ENCODE peak calls at places on chromosomes 4 and X, in eight cellular contexts. Z is CD8-positive, alpha-beta T cell; Q is sigmoid colon; G is bronchial epithelial cell; I is heart right ventricle; N is AG04450; A is cardiac muscle cell; W is spleen. S is an unnamed sample.

GRCh38 chr4:94375364-94375763 is 32.7 kb upstream of the HPGDS start:
- DNase-seq in Z (no peak), Q (no peak), G (no peak), I (no peak), N (no peak), A (no peak), W (no peak), S (no peak)

GRCh38 chrX:48468693-48469691 is 1.1 kb downstream of the SLC38A5 start:
- DNase-seq in Z (peak; percentile 14), Q (peak; percentile 52), G (no peak), I (no peak), N (no peak), A (no peak), W (peak; percentile 69), S (peak; percentile 77)

GRCh38 chr4:101252721-101253120 is 94.6 kb downstream of the PPP3CA start:
- DNase-seq in Z (no peak), Q (no peak), G (no peak), I (no peak), N (no peak), A (peak; percentile 29), W (no peak), S (peak; percentile 23)

GRCh38 chr4:140071806-140072205 is 82.2 kb downstream of the MAML3 start:
- DNase-seq in Z (peak; percentile 42), Q (no peak), G (no peak), I (peak; percentile 39), N (no peak), A (peak; percentile 98), W (no peak), S (no peak)

GRCh38 chr4:26821677-26822503 is 38.8 kb upstream of the STIM2 start:
- DNase-seq in Z (no peak), Q (no peak), G (no peak), I (no peak), N (no peak), A (no peak), W (no peak), S (no peak)

GRCh38 chr4:40682298-40683101 is 52.8 kb upstream of the RBM47 start:
- DNase-seq in Z (no peak), Q (no peak), G (no peak), I (no peak), N (no peak), A (no peak), W (no peak), S (peak; percentile 27)

GRCh38 chr4:21380861-21381260 is 567.7 kb downstream of the KCNIP4 start:
- DNase-seq in Z (no peak), Q (no peak), G (no peak), I (no peak), N (no peak), A (no peak), W (no peak), S (no peak)

GRCh38 chr4:11908205-11908604 is 479.5 kb upstream of the HS3ST1 start:
- DNase-seq in Z (no peak), Q (no peak), G (no peak), I (no peak), N (no peak), A (no peak), W (no peak), S (no peak)

GRCh38 chr4:1072830-1073446 is 40.4 kb downstream of the RNF212 start:
- DNase-seq in Z (peak; percentile 24), Q (no peak), G (peak; percentile 60), I (peak; percentile 37), N (no peak), A (peak; percentile 72), W (no peak), S (peak; percentile 93)

GRCh38 chr4:81732980-81733379 is 261.3 kb upstream of the RASGEF1B start:
- DNase-seq in Z (no peak), Q (no peak), G (no peak), I (no peak), N (no peak), A (no peak), W (no peak), S (no peak)

GRCh38 chrX:30735839-30736238 is 82.6 kb downstream of the GK start:
- DNase-seq in Z (peak; percentile 52), Q (no peak), G (peak; percentile 50), I (peak; percentile 18), N (peak; percentile 2), A (peak; percentile 67), W (no peak), S (peak; percentile 49)

GRCh38 chr4:82266345-82266744 is 107.4 kb downstream of the HNRNPD start:
- DNase-seq in Z (no peak), Q (no peak), G (no peak), I (no peak), N (no peak), A (peak; percentile 5), W (no peak), S (no peak)

GRCh38 chr4:99408346-99408745 is 26.8 kb downstream of the ADH7 start:
- DNase-seq in Z (no peak), Q (no peak), G (no peak), I (no peak), N (no peak), A (peak; percentile 27), W (no peak), S (no peak)

GRCh38 chrX:140712413-140713173 is 3.0 kb downstream of the LINC00632 start:
- DNase-seq in Z (no peak), Q (peak; percentile 67), G (peak; percentile 8), I (peak; percentile 58), N (no peak), A (peak; percentile 79), W (no peak), S (no peak)

GRCh38 chr4:100581337-100581736 is 63.5 kb upstream of the EMCN start:
- DNase-seq in Z (no peak), Q (no peak), G (peak; percentile 92), I (no peak), N (no peak), A (no peak), W (no peak), S (no peak)

GRCh38 chr4:4506961-4507360 is 34.9 kb downstream of the STX18 start:
- DNase-seq in Z (no peak), Q (peak; percentile 71), G (no peak), I (no peak), N (no peak), A (peak; percentile 40), W (no peak), S (no peak)

GRCh38 chr4:84224522-84224921 is 274.6 kb downstream of the NKX6-1 start:
- DNase-seq in Z (no peak), Q (no peak), G (no peak), I (no peak), N (no peak), A (no peak), W (no peak), S (no peak)

GRCh38 chr4:92307156-92307555 is 3.4 kb downstream of the GRID2 start:
- DNase-seq in Z (no peak), Q (no peak), G (no peak), I (no peak), N (no peak), A (no peak), W (no peak), S (no peak)
- H3K27me3 ChIP-seq in Z (no peaks in the 10 kb centered on the region), Q (peaks cover 27% of the 10 kb centered on the region), G (peaks cover 24% of the 10 kb centered on the region), I (peaks cover 5% of the 10 kb centered on the region), N (peaks cover 41% of the 10 kb centered on the region), A (peaks cover 38% of the 10 kb centered on the region), W (peaks cover 55% of the 10 kb centered on the region), S (peaks cover 44% of the 10 kb centered on the region)

GRCh38 chrX:111719426-111720210 is 38.6 kb downstream of the ALG13 start:
- DNase-seq in Z (no peak), Q (no peak), G (peak; percentile 12), I (no peak), N (no peak), A (peak; percentile 33), W (no peak), S (no peak)
- TF ChIP-seq CTCF in Z (no peak), Q (no peak), G (no peak), I (peak; percentile 19), N (peak; percentile 29), A (peak; percentile 24), W (no peak), S (peak; percentile 44)

GRCh38 chrX:85994228-85994627 is 53.1 kb downstream of the CHM start:
- DNase-seq in Z (no peak), Q (no peak), G (no peak), I (no peak), N (no peak), A (no peak), W (no peak), S (no peak)

GRCh38 chrX:85994787-85995186 is 52.6 kb downstream of the CHM start:
- DNase-seq in Z (no peak), Q (no peak), G (no peak), I (no peak), N (no peak), A (peak; percentile 2), W (no peak), S (no peak)

GRCh38 chrX:85993539-85994197 is 53.7 kb downstream of the CHM start:
- DNase-seq in Z (no peak), Q (no peak), G (peak; percentile 28), I (no peak), N (no peak), A (peak; percentile 3), W (no peak), S (no peak)

GRCh38 chrX:85995641-85996040 is 51.7 kb downstream of the CHM start:
- DNase-seq in Z (no peak), Q (no peak), G (no peak), I (no peak), N (no peak), A (no peak), W (no peak), S (no peak)

GRCh38 chrX:85992811-85993229 is 54.5 kb downstream of the CHM start:
- DNase-seq in Z (no peak), Q (no peak), G (peak; percentile 77), I (no peak), N (no peak), A (peak; percentile 29), W (no peak), S (no peak)
- H3K27me3 ChIP-seq in Z (no peaks in the 10 kb centered on the region), Q (no peaks in the 10 kb centered on the region), G (no peaks in the 10 kb centered on the region), I (no peaks in the 10 kb centered on the region), N (no peaks in the 10 kb centered on the region), A (no peaks in the 10 kb centered on the region), W (no peaks in the 10 kb centered on the region), S (no peaks in the 10 kb centered on the region)

DNA sequence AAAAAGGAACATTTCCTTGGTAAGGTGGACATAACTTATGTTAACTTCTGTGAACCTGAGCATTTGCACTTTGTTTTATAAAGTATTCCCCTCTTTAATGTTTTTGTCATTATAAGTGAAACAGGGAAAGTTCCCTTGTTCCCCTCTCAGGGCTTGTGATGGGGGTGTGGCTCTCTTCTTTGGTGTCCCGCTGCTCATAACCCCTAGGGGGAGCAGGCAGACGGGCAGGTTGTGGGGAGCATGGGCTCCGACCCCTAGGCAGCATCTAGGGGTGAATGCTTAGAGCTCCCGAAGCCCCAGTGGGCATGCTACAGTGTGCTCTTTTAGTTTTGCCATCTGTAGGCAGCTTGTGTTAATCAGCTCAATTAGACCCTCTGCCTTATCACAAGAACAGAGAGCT is 200.4 kb downstream of the DACH2 start:
- DNase-seq in Z (no peak), Q (no peak), G (no peak), I (no peak), N (no peak), A (no peak), W (no peak), S (no peak)
- TF ChIP-seq CTCF in Z (no peak), Q (no peak), G (no peak), I (no peak), N (no peak), A (no peak), W (no peak), S (no peak)

DNA sequence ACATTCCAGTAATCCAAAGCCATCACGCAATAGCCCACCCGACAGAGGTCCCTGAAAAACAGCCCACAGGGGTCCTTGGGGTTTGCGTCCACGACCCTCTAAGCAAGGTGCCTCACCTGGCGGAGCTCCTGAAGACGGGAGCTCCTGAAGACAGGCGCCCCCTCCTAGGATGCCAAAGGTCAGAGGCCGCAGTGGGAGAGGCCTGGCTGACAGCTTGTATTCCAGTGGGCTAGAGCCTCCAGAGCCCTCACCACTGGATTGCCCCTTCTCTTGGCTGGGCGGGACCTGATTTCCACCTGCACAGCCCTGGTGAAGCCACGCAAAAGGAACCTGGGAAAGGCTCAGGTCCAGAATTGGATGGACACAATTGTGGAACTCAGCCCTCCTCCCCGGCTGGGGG is 29.7 kb upstream of the WFS1 start:
- DNase-seq in Z (no peak), Q (peak; percentile 15), G (no peak), I (no peak), N (no peak), A (no peak), W (peak; percentile 40), S (no peak)
- H3K27me3 ChIP-seq in Z (no peaks in the 10 kb centered on the region), Q (peaks cover 4% of the 10 kb centered on the region), G (no peaks in the 10 kb centered on the region), I (no peaks in the 10 kb centered on the region), N (peaks cover 10% of the 10 kb centered on the region), A (no peaks in the 10 kb centered on the region), W (peaks cover 16% of the 10 kb centered on the region), S (peaks cover 2% of the 10 kb centered on the region)

S was measured in osteoblast.